ENCODE peak calls at places on chromosomes 13 and 19, in nine cellular contexts. A is Ammon's horn; D is MV-4-11; F is activated naive CD4-positive, alpha-beta T cell treated with anti-CD3 and anti-CD28 coated beads for 36 hours; G is tibial nerve; U is Caco-2; V is mesendoderm; M is left ventricle myocardium inferior; X is anterior cingulate cortex. R is an unnamed sample.

GRCh38 chr13:99389520-99390304 is 82.5 kb upstream of the GPR183 start:
- DNase-seq in A (no peak), D (no peak), F (no peak), G (no peak), U (peak), V (no peak), M (no peak), X (no peak), R (no peak)

GRCh38 chr13:101875717-101876393 is 423.4 kb downstream of the ITGBL1 start:
- DNase-seq in A (peak), D (no peak), F (no peak), G (peak), U (peak), V (peak), M (no peak), X (no peak), R (no peak)

GRCh38 chr13:95643814-95644598 is 500 bp downstream of the DZIP1 start:
- DNase-seq in A (peak), D (no peak), F (no peak), G (no peak), U (no peak), V (peak), M (peak), X (peak), R (peak)

GRCh38 chr13:48644951-48645350 is 8.8 kb upstream of the CYSLTR2 start:
- DNase-seq in A (no peak), D (no peak), F (no peak), G (no peak), U (no peak), V (no peak), M (no peak), X (no peak), R (no peak)

GRCh38 chr19:16367269-16367683 is 42.6 kb downstream of the KLF2 start:
- DNase-seq in A (no peak), D (peak), F (peak), G (no peak), U (no peak), V (no peak), M (no peak), X (no peak), R (no peak)

GRCh38 chr19:6073858-6074708 is 36.2 kb downstream of the RFX2 start:
- DNase-seq in A (no peak), D (no peak), F (no peak), G (no peak), U (no peak), V (no peak), M (no peak), X (no peak), R (no peak)

GRCh38 chr13:27634231-27634630 is 12.5 kb downstream of the POLR1D start:
- DNase-seq in A (no peak), D (no peak), F (no peak), G (no peak), U (no peak), V (no peak), M (no peak), X (no peak), R (no peak)

GRCh38 chr13:25222740-25223139 is 50.7 kb upstream of the AMER2 start:
- DNase-seq in A (no peak), D (no peak), F (no peak), G (no peak), U (no peak), V (no peak), M (no peak), X (no peak), R (no peak)

GRCh38 chr13:31862828-31863227 is 123.5 kb downstream of the RXFP2 start:
- DNase-seq in A (no peak), D (peak), F (no peak), G (no peak), U (no peak), V (no peak), M (no peak), X (no peak), R (no peak)

GRCh38 chr19:17138937-17139598 is 63.5 kb downstream of the MYO9B start:
- DNase-seq in A (no peak), D (no peak), F (no peak), G (no peak), U (no peak), V (no peak), M (peak), X (no peak), R (peak)

R was measured in heart left ventricle.